ENCODE peak calls at places on chromosomes 13 and 19, in seven cellular contexts. One of them, this sample, is unnamed.

GRCh38 chr19:35164418-35164817 is 9.9 kb downstream of the FXYD5 start:
- DNase-seq in stimulated activated CD4-positive, alpha-beta T cell treated with anti-CD3 and anti-CD28 coated beads, Interleukin-2, amount 100 ng/mL, for 48 hours: no peak
- DNase-seq in HS-5: no peak
- DNase-seq in tibial nerve: no peak
- DNase-seq in activated gamma-delta T cell treated with Interleukin-2 at 50 U/mL for 16 hours: no peak
- DNase-seq in DMS153: no peak
- DNase-seq in AG08395: no peak
- DNase-seq in this sample: no peak

GRCh38 chr19:8257052-8257443 is 47.9 kb downstream of the CERS4 start:
- DNase-seq in stimulated activated CD4-positive, alpha-beta T cell treated with anti-CD3 and anti-CD28 coated beads, Interleukin-2, amount 100 ng/mL, for 48 hours: no peak
- DNase-seq in HS-5: no peak
- DNase-seq in tibial nerve: no peak
- DNase-seq in activated gamma-delta T cell treated with Interleukin-2 at 50 U/mL for 16 hours: no peak
- DNase-seq in DMS153: no peak
- DNase-seq in AG08395: peak
- DNase-seq in this sample: no peak

GRCh38 chr13:95536629-95537241 is 15.8 kb upstream of the CLDN10 start:
- DNase-seq in stimulated activated CD4-positive, alpha-beta T cell treated with anti-CD3 and anti-CD28 coated beads, Interleukin-2, amount 100 ng/mL, for 48 hours: no peak
- DNase-seq in HS-5: no peak
- DNase-seq in tibial nerve: no peak
- DNase-seq in activated gamma-delta T cell treated with Interleukin-2 at 50 U/mL for 16 hours: no peak
- DNase-seq in DMS153: no peak
- DNase-seq in AG08395: no peak
- DNase-seq in this sample: no peak

GRCh38 chr13:57784633-57785032 is 153.1 kb downstream of the PCDH17 start:
- DNase-seq in stimulated activated CD4-positive, alpha-beta T cell treated with anti-CD3 and anti-CD28 coated beads, Interleukin-2, amount 100 ng/mL, for 48 hours: no peak
- DNase-seq in HS-5: no peak
- DNase-seq in tibial nerve: no peak
- DNase-seq in activated gamma-delta T cell treated with Interleukin-2 at 50 U/mL for 16 hours: no peak
- DNase-seq in DMS153: no peak
- DNase-seq in AG08395: no peak
- DNase-seq in this sample: no peak

GRCh38 chr19:43462887-43463380 is 2.5 kb downstream of the LYPD3 start:
- DNase-seq in stimulated activated CD4-positive, alpha-beta T cell treated with anti-CD3 and anti-CD28 coated beads, Interleukin-2, amount 100 ng/mL, for 48 hours: no peak
- DNase-seq in HS-5: no peak
- DNase-seq in tibial nerve: no peak
- DNase-seq in activated gamma-delta T cell treated with Interleukin-2 at 50 U/mL for 16 hours: no peak
- DNase-seq in DMS153: no peak
- DNase-seq in AG08395: no peak
- DNase-seq in this sample: no peak

GRCh38 chr19:31120952-31121351 is 228.3 kb downstream of the TSHZ3 start:
- DNase-seq in stimulated activated CD4-positive, alpha-beta T cell treated with anti-CD3 and anti-CD28 coated beads, Interleukin-2, amount 100 ng/mL, for 48 hours: no peak
- DNase-seq in HS-5: no peak
- DNase-seq in tibial nerve: no peak
- DNase-seq in activated gamma-delta T cell treated with Interleukin-2 at 50 U/mL for 16 hours: no peak
- DNase-seq in DMS153: no peak
- DNase-seq in AG08395: no peak
- DNase-seq in this sample: no peak

GRCh38 chr19:15265849-15266248 is 33.6 kb upstream of the EPHX3 start:
- DNase-seq in stimulated activated CD4-positive, alpha-beta T cell treated with anti-CD3 and anti-CD28 coated beads, Interleukin-2, amount 100 ng/mL, for 48 hours: no peak
- DNase-seq in HS-5: peak
- DNase-seq in tibial nerve: peak
- DNase-seq in activated gamma-delta T cell treated with Interleukin-2 at 50 U/mL for 16 hours: no peak
- DNase-seq in DMS153: no peak
- DNase-seq in AG08395: peak
- DNase-seq in this sample: no peak

GRCh38 chr13:61900033-61900432 is 484.4 kb upstream of the PCDH20 start:
- DNase-seq in stimulated activated CD4-positive, alpha-beta T cell treated with anti-CD3 and anti-CD28 coated beads, Interleukin-2, amount 100 ng/mL, for 48 hours: no peak
- DNase-seq in HS-5: no peak
- DNase-seq in tibial nerve: no peak
- DNase-seq in activated gamma-delta T cell treated with Interleukin-2 at 50 U/mL for 16 hours: no peak
- DNase-seq in DMS153: no peak
- DNase-seq in AG08395: no peak
- DNase-seq in this sample: no peak

GRCh38 chr19:5171711-5172110 is 168.9 kb downstream of the PTPRS start:
- DNase-seq in stimulated activated CD4-positive, alpha-beta T cell treated with anti-CD3 and anti-CD28 coated beads, Interleukin-2, amount 100 ng/mL, for 48 hours: no peak
- DNase-seq in HS-5: no peak
- DNase-seq in tibial nerve: no peak
- DNase-seq in activated gamma-delta T cell treated with Interleukin-2 at 50 U/mL for 16 hours: no peak
- DNase-seq in DMS153: no peak
- DNase-seq in AG08395: no peak
- DNase-seq in this sample: no peak

GRCh38 chr19:58476498-58477015 is 405 bp downstream of the ZNF446 start:
- DNase-seq in stimulated activated CD4-positive, alpha-beta T cell treated with anti-CD3 and anti-CD28 coated beads, Interleukin-2, amount 100 ng/mL, for 48 hours: no peak
- DNase-seq in HS-5: no peak
- DNase-seq in tibial nerve: no peak
- DNase-seq in activated gamma-delta T cell treated with Interleukin-2 at 50 U/mL for 16 hours: no peak
- DNase-seq in DMS153: no peak
- DNase-seq in AG08395: peak
- DNase-seq in this sample: no peak

GRCh38 chr13:110938662-110939421 is 24.0 kb upstream of the ANKRD10 start:
- DNase-seq in stimulated activated CD4-positive, alpha-beta T cell treated with anti-CD3 and anti-CD28 coated beads, Interleukin-2, amount 100 ng/mL, for 48 hours: no peak
- DNase-seq in HS-5: no peak
- DNase-seq in tibial nerve: no peak
- DNase-seq in activated gamma-delta T cell treated with Interleukin-2 at 50 U/mL for 16 hours: no peak
- DNase-seq in DMS153: no peak
- DNase-seq in AG08395: no peak
- DNase-seq in this sample: no peak

GRCh38 chr19:30269638-30270037 is 102.5 kb upstream of the ZNF536 start:
- DNase-seq in stimulated activated CD4-positive, alpha-beta T cell treated with anti-CD3 and anti-CD28 coated beads, Interleukin-2, amount 100 ng/mL, for 48 hours: no peak
- DNase-seq in HS-5: no peak
- DNase-seq in tibial nerve: no peak
- DNase-seq in activated gamma-delta T cell treated with Interleukin-2 at 50 U/mL for 16 hours: no peak
- DNase-seq in DMS153: no peak
- DNase-seq in AG08395: no peak
- DNase-seq in this sample: no peak

GRCh38 chr13:59494151-59494550 is 669.6 kb downstream of the DIAPH3 start:
- DNase-seq in stimulated activated CD4-positive, alpha-beta T cell treated with anti-CD3 and anti-CD28 coated beads, Interleukin-2, amount 100 ng/mL, for 48 hours: no peak
- DNase-seq in HS-5: no peak
- DNase-seq in tibial nerve: no peak
- DNase-seq in activated gamma-delta T cell treated with Interleukin-2 at 50 U/mL for 16 hours: no peak
- DNase-seq in DMS153: no peak
- DNase-seq in AG08395: no peak
- DNase-seq in this sample: no peak

GRCh38 chr13:85266771-85267170 is 532.4 kb downstream of the SLITRK6 start:
- DNase-seq in stimulated activated CD4-positive, alpha-beta T cell treated with anti-CD3 and anti-CD28 coated beads, Interleukin-2, amount 100 ng/mL, for 48 hours: no peak
- DNase-seq in HS-5: no peak
- DNase-seq in tibial nerve: no peak
- DNase-seq in activated gamma-delta T cell treated with Interleukin-2 at 50 U/mL for 16 hours: no peak
- DNase-seq in DMS153: no peak
- DNase-seq in AG08395: no peak
- DNase-seq in this sample: no peak

GRCh38 chr13:41505209-41505835 is 48.0 kb downstream of the RGCC start:
- DNase-seq in stimulated activated CD4-positive, alpha-beta T cell treated with anti-CD3 and anti-CD28 coated beads, Interleukin-2, amount 100 ng/mL, for 48 hours: no peak
- DNase-seq in HS-5: peak
- DNase-seq in tibial nerve: no peak
- DNase-seq in activated gamma-delta T cell treated with Interleukin-2 at 50 U/mL for 16 hours: no peak
- DNase-seq in DMS153: no peak
- DNase-seq in AG08395: peak
- DNase-seq in this sample: no peak

GRCh38 chr19:1060689-1061088 is 6.3 kb upstream of the ARHGAP45 start:
- DNase-seq in stimulated activated CD4-positive, alpha-beta T cell treated with anti-CD3 and anti-CD28 coated beads, Interleukin-2, amount 100 ng/mL, for 48 hours: no peak
- DNase-seq in HS-5: no peak
- DNase-seq in tibial nerve: no peak
- DNase-seq in activated gamma-delta T cell treated with Interleukin-2 at 50 U/mL for 16 hours: no peak
- DNase-seq in DMS153: no peak
- DNase-seq in AG08395: no peak
- DNase-seq in this sample: no peak